ENCODE peak calls at places on chromosome 5, in nine cellular contexts. I is SK-N-SH, L is IMR-90, M is cardiac muscle cell, S is sigmoid colon, G is body of pancreas, A is gastrocnemius medialis, X is hepatocyte, Z is heart left ventricle. U is an unnamed sample. For H3K4me1, the result is how much of the 10 kb centered on the place peaks cover.

GRCh38 chr5:53172630-53173029 is 63.1 kb upstream of the MOCS2 start:
- DNase-seq in I (no peak), L (no peak), M (no peak), S (no peak), G (no peak), A (no peak), X (no peak), Z (no peak), U (no peak)

GRCh38 chr5:132459031-132459982 is 31.3 kb downstream of the IRF1 start:
- DNase-seq in I (no peak), L (peak), M (peak), S (peak), G (peak), A (no peak), X (no peak), Z (no peak), U (no peak)

GRCh38 chr5:66354407-66354806 is 210.3 kb downstream of the SREK1 start:
- DNase-seq in I (no peak), L (no peak), M (no peak), S (no peak), G (no peak), A (no peak), X (no peak), Z (no peak), U (no peak)

GRCh38 chr5:97026721-97027120 is 90.8 kb downstream of the LNPEP start:
- DNase-seq in I (no peak), L (no peak), M (no peak), S (no peak), G (no peak), A (no peak), X (no peak), Z (no peak), U (no peak)

GRCh38 chr5:171681667-171682066 is 104.0 kb upstream of the SMIM23 start:
- DNase-seq in I (no peak), L (peak), M (peak), S (no peak), G (no peak), A (no peak), X (no peak), Z (no peak), U (peak)

GRCh38 chr5:126552614-126553013 is 42.4 kb downstream of the ALDH7A1 start:
- DNase-seq in I (no peak), L (peak), M (no peak), S (no peak), G (no peak), A (no peak), X (no peak), Z (no peak), U (no peak)

GRCh38 chr5:67476531-67476930 is 279.9 kb upstream of the CD180 start:
- DNase-seq in I (no peak), L (no peak), M (no peak), S (no peak), G (no peak), A (no peak), X (peak), Z (no peak), U (peak)

GRCh38 chr5:74865293-74865798 is 841 bp downstream of the FAM169A start:
- DNase-seq in I (peak), L (no peak), M (no peak), S (no peak), G (no peak), A (no peak), X (peak), Z (no peak), U (no peak)

GRCh38 chr5:118857700-118858099 is 130.6 kb downstream of the DTWD2 start:
- DNase-seq in I (no peak), L (peak), M (peak), S (no peak), G (peak), A (no peak), X (peak), Z (no peak), U (peak)

GRCh38 chr5:96726802-96727201 is 64.6 kb downstream of the CAST start:
- DNase-seq in I (no peak), L (no peak), M (no peak), S (no peak), G (no peak), A (no peak), X (no peak), Z (no peak), U (no peak)

GRCh38 chr5:12332480-12332879 is 428.2 kb upstream of the CTNND2 start:
- DNase-seq in I (no peak), L (no peak), M (no peak), S (no peak), G (no peak), A (no peak), X (no peak), Z (no peak), U (no peak)

GRCh38 chr5:132000677-132001453 is 10.6 kb downstream of the ACSL6 start:
- DNase-seq in I (no peak), L (no peak), M (no peak), S (no peak), G (no peak), A (peak), X (no peak), Z (no peak), U (no peak)

GRCh38 chr5:149811453-149811852 is 81.3 kb downstream of the PPARGC1B start:
- DNase-seq in I (no peak), L (no peak), M (no peak), S (no peak), G (no peak), A (no peak), X (no peak), Z (no peak), U (no peak)

GRCh38 chr5:134095887-134096589 is 18.4 kb upstream of the TCF7 start:
- DNase-seq in I (no peak), L (no peak), M (peak), S (no peak), G (no peak), A (no peak), X (no peak), Z (no peak), U (no peak)

GRCh38 chr5:88940712-88941111 is 57.7 kb upstream of the MEF2C start:
- DNase-seq in I (no peak), L (no peak), M (no peak), S (no peak), G (no peak), A (no peak), X (no peak), Z (no peak), U (no peak)

GRCh38 chr5:117614408-117614807 is 1039.8 kb upstream of the SEMA6A start:
- DNase-seq in I (no peak), L (no peak), M (no peak), S (no peak), G (no peak), A (no peak), X (no peak), Z (no peak), U (no peak)

GRCh38 chr5:177531209-177531940 is 14.6 kb upstream of the DDX41 start:
- DNase-seq in I (no peak), L (no peak), M (no peak), S (peak), G (no peak), A (no peak), X (no peak), Z (no peak), U (no peak)

GRCh38 chr5:139653616-139654015 is 5.5 kb downstream of the CXXC5 start:
- DNase-seq in I (no peak), L (no peak), M (no peak), S (no peak), G (no peak), A (no peak), X (no peak), Z (no peak), U (no peak)

GRCh38 chr5:91277093-91277626 is 106.0 kb downstream of the ARRDC3 start:
- DNase-seq in I (no peak), L (no peak), M (peak), S (no peak), G (no peak), A (no peak), X (no peak), Z (no peak), U (no peak)

GRCh38 chr5:15571081-15571480 is 71.1 kb downstream of the FBXL7 start:
- DNase-seq in I (no peak), L (no peak), M (no peak), S (no peak), G (no peak), A (no peak), X (no peak), Z (no peak), U (no peak)

GRCh38 chr5:125083932-125084331 is 337.5 kb upstream of the ZNF608 start:
- DNase-seq in I (no peak), L (peak), M (peak), S (no peak), G (no peak), A (no peak), X (peak), Z (no peak), U (peak)

GRCh38 chr5:14193496-14193895 is 50.4 kb downstream of the TRIO start:
- DNase-seq in I (no peak), L (no peak), M (peak), S (no peak), G (no peak), A (no peak), X (no peak), Z (no peak), U (no peak)
- H3K4me1 ChIP-seq in I (half or more), L (under half), M (under half), S (under half), G (under half), A (half or more), X (under half), Z (half or more), U (under half)

GRCh38 chr5:79014631-79015030 is 29.5 kb upstream of the ARSB start:
- DNase-seq in I (no peak), L (no peak), M (no peak), S (no peak), G (no peak), A (no peak), X (no peak), Z (no peak), U (no peak)

GRCh38 chr5:79008362-79008761 is 23.3 kb upstream of the ARSB start:
- DNase-seq in I (no peak), L (no peak), M (no peak), S (no peak), G (no peak), A (no peak), X (no peak), Z (no peak), U (no peak)

GRCh38 chr5:79005939-79006338 is 20.8 kb upstream of the ARSB start:
- DNase-seq in I (no peak), L (no peak), M (no peak), S (no peak), G (no peak), A (no peak), X (no peak), Z (no peak), U (no peak)

GRCh38 chr5:79011869-79012268 is 26.8 kb upstream of the ARSB start:
- DNase-seq in I (no peak), L (no peak), M (no peak), S (no peak), G (no peak), A (no peak), X (no peak), Z (no peak), U (no peak)

DNA sequence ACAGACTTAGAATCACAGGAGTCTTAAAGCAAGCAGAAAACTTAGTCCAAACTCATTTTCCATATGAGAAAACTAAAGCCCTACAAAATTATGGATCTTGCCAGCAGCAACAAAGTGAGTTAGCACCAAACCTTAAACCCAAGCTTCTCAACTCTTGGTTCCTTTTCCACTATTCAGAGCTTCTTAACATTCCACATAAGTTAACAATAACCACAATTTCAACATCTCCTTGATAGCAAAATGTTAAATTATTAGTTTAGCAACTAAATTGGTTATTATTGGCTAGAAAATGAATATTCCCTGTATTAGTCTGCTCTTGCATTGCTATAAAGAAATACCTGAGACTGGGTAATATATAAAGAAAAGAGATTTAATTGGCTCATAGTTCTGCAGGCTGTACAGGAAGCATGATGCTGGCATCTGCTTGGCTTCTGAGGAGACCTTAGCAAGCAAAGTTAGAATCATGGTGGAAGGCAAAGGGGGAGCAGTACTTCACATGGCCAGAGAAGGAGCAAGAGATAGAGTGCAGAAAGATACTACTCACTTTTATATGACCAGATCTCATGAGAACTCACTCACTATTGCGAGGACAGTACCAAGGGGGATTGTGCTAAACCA is 26.2 kb upstream of the ARSB start:
- DNase-seq in I (no peak), L (peak), M (peak), S (no peak), G (no peak), A (no peak), X (no peak), Z (no peak), U (no peak)
- TF ChIP-seq CTCF in I (no peak), L (peak), M (peak), S (no peak), G (no peak), A (no peak), X (no peak), Z (no peak), U (peak)

DNA sequence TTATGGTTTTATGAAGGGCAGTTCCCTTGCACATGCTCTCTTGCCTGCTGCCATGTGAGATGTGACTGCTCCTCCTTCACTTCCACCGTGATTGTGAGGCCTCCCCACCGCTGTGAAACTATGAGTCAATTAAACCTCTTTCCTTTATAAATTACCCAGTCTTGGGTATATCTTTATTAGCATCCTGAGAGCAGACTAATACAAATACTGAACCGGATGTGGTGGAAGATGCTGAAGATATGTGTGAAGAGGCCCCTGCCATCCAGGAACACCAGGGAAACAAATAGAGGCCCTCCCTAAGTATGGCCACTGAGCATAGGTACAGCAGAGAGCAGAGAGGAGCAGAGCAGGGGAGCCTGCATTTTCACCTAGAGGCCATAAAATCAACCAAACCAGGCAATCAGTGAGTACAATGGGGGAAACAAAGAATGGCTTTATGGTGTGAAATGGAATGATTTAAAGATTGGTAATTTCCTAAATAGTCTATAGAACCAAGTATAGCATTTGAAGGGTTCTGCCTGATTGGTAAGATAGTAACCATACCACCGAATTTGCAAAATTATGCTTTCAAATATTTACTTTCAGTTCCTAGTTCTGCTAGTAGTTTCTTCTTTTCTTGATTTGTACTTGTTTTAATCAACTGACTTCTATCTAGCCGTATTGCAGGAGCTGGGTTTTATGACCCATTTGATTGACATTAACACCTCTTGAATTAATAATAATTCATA is 421.6 kb downstream of the IRX1 start:
- DNase-seq in I (no peak), L (no peak), M (no peak), S (no peak), G (no peak), A (no peak), X (no peak), Z (no peak), U (no peak)
- H3K4me1 ChIP-seq in I (under half), L (under half), M (under half), S (under half), G (under half), A (under half), X (under half), Z (under half), U (under half)

GRCh38 chr5:9339206-9339818 is 206.6 kb downstream of the SEMA5A start:
- DNase-seq in I (peak), L (no peak), M (no peak), S (no peak), G (no peak), A (no peak), X (no peak), Z (no peak), U (no peak)
- TF ChIP-seq CTCF in I (peak), L (peak), M (peak), S (no peak), G (no peak), A (no peak), X (peak), Z (peak), U (peak)

DNA sequence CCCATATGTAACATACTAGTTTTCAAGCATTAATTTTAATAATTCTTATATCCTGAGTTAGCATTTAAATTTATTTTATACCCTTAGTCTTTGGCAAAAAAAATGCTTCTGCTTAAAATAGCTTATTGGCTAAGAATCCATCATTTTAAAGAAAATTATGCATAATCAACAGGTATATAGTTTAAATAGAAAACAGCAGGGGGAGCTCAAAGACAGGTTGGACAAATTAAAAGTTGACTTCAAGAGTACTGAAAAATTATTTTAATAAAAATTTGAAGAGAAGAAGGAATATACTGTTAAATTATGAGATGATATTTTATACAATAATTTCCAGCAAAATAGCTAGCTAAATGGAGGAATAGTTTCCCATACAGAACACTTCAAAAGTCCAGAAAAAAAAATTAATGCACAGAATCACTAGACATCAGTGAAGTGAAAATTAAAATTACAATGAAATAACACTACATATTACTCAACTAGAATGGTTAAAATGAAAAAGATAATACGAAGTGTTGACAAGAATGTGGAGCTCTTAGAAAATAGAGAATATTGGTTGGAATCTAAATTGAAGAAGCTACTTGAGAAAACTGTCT is 387.1 kb downstream of the PDE4D start:
- DNase-seq in I (no peak), L (peak), M (peak), S (no peak), G (no peak), A (no peak), X (peak), Z (no peak), U (no peak)
- H3K4me1 ChIP-seq in I (under half), L (under half), M (under half), S (under half), G (under half), A (under half), X (under half), Z (under half), U (under half)

GRCh38 chr5:138536665-138537315 is 6.2 kb downstream of the ETF1 start:
- DNase-seq in I (peak), L (no peak), M (peak), S (no peak), G (no peak), A (no peak), X (peak), Z (no peak), U (no peak)
- TF ChIP-seq CTCF in I (peak), L (peak), M (peak), S (no peak), G (peak), A (no peak), X (peak), Z (peak), U (peak)

DNA sequence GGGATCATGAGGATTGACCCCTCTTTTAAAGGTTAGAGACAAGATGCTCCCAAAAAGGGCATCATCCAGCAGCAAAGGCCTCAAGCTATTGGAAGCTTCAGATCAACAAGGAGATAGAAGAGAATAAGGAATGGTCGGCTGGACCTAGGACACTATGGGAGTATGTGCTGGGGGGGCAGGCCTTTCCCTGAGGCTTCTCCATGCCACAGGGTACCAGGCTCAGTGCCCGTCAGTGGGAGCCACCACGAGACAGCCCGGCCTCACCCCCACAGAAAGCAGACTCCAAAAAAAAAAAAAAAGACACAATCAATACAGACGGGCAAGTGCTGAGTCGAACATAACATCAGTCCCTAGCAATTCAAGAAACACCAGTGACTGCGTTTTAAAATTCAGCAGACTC is 117.4 kb downstream of the KLHL3 start:
- DNase-seq in I (no peak), L (no peak), M (no peak), S (peak), G (no peak), A (no peak), X (no peak), Z (no peak), U (no peak)
- H3K4me1 ChIP-seq in I (under half), L (under half), M (under half), S (under half), G (under half), A (under half), X (under half), Z (under half), U (under half)

GRCh38 chr5:145863005-145863404 is 9.8 kb downstream of the GRXCR2 start:
- DNase-seq in I (no peak), L (no peak), M (no peak), S (no peak), G (no peak), A (no peak), X (no peak), Z (no peak), U (no peak)

GRCh38 chr5:145859451-145859850 is 13.4 kb downstream of the GRXCR2 start:
- DNase-seq in I (no peak), L (no peak), M (no peak), S (no peak), G (no peak), A (no peak), X (no peak), Z (no peak), U (no peak)

GRCh38 chr5:145858929-145859328 is 13.9 kb downstream of the GRXCR2 start:
- DNase-seq in I (no peak), L (peak), M (peak), S (no peak), G (no peak), A (no peak), X (no peak), Z (no peak), U (no peak)

GRCh38 chr5:145856285-145856818 is 16.5 kb downstream of the GRXCR2 start:
- DNase-seq in I (no peak), L (peak), M (peak), S (peak), G (peak), A (no peak), X (peak), Z (peak), U (peak)

GRCh38 chr5:145859897-145860296 is 12.9 kb downstream of the GRXCR2 start:
- DNase-seq in I (no peak), L (no peak), M (no peak), S (no peak), G (no peak), A (no peak), X (no peak), Z (no peak), U (no peak)
- TF ChIP-seq CTCF in I (peak), L (peak), M (peak), S (no peak), G (no peak), A (no peak), X (peak), Z (no peak), U (peak)

U was measured in foreskin keratinocyte.